ENCODE peak calls at places on chromosomes 16 and 17, in nine cellular contexts. V, T, J, A, I, E, N, Q and Y are unnamed samples.

GRCh38 chr16:57592591-57593003 is 35.8 kb upstream of the ADGRG1 start:
- DNase-seq in V (peak), T (no peak), J (peak), A (no peak), I (no peak), E (no peak), N (no peak), Q (no peak), Y (no peak)

GRCh38 chr16:55713103-55713502 is 57.3 kb downstream of the SLC6A2 start:
- DNase-seq in V (no peak), T (no peak), J (no peak), A (no peak), I (no peak), E (no peak), N (no peak), Q (no peak), Y (no peak)

GRCh38 chr17:64291268-64291851 is 28.3 kb upstream of the TEX2 start:
- DNase-seq in V (peak), T (no peak), J (peak), A (no peak), I (no peak), E (no peak), N (no peak), Q (no peak), Y (no peak)

GRCh38 chr17:47188266-47188665 is 829 bp downstream of the CDC27 start:
- DNase-seq in V (peak), T (peak), J (peak), A (no peak), I (no peak), E (peak), N (peak), Q (peak), Y (peak)

GRCh38 chr17:60832206-60832605 is 154.6 kb downstream of the BCAS3 start:
- DNase-seq in V (no peak), T (no peak), J (no peak), A (no peak), I (no peak), E (no peak), N (no peak), Q (no peak), Y (no peak)

GRCh38 chr16:8931864-8932263 is 31.8 kb downstream of the USP7 start:
- DNase-seq in V (peak), T (peak), J (peak), A (no peak), I (peak), E (no peak), N (peak), Q (peak), Y (peak)

GRCh38 chr16:9302102-9302501 is 210.7 kb downstream of the HAPSTR1 start:
- DNase-seq in V (no peak), T (no peak), J (no peak), A (no peak), I (no peak), E (no peak), N (no peak), Q (no peak), Y (no peak)

GRCh38 chr16:57590654-57591085 is 37.8 kb upstream of the ADGRG1 start:
- DNase-seq in V (no peak), T (peak), J (no peak), A (no peak), I (no peak), E (no peak), N (peak), Q (peak), Y (peak)

GRCh38 chr16:46789499-46790414 is 41.2 kb downstream of the C16orf87 start:
- DNase-seq in V (peak), T (peak), J (peak), A (peak), I (peak), E (peak), N (peak), Q (peak), Y (peak)

GRCh38 chr17:44807093-44807816 is 22.8 kb downstream of the GJC1 start:
- DNase-seq in V (no peak), T (no peak), J (no peak), A (no peak), I (no peak), E (peak), N (peak), Q (no peak), Y (no peak)

DNA sequence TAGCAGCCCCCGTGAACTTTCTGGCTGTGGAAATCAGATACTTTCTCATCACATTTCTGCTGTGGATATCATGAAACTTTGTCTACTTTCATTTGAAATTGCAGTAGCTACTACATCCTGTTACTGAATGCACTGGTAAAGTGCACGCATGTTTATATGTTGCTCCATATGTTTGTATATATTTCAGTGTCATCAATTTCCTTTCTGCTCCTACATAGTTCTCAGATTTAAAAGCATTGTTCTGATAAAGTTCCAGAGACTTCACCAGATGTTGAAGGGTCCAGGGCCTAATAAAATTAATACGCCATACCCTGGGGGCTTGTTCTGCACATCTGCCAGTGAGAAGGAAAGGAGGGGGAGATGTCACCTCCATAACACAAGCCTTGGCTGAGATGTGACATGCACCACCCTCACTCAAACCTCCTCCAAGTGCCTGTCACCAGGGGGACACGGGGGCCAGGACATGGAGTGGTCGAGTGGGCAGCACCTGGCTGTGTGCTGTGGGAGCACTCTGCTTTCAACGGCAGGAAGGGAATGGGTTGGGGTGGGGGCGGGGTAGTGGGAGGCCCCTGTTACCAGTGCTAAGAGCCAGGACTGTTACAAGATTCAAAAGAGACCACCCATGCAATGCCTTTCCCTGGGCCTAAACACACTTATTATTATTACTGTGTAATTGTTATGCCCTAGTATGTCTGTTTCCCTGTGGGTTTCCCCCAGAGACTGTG is 193.3 kb downstream of the FOXL1 start:
- DNase-seq in V (no peak), T (no peak), J (no peak), A (peak), I (no peak), E (no peak), N (no peak), Q (no peak), Y (no peak)
- TF ChIP-seq CTCF in V (no peak), T (no peak), J (no peak), A (no peak), I (no peak), E (no peak), N (no peak), Q (no peak), Y (no peak)

GRCh38 chr16:53282328-53282727 is 151.9 kb upstream of the RBL2 start:
- DNase-seq in V (no peak), T (no peak), J (no peak), A (no peak), I (no peak), E (no peak), N (no peak), Q (no peak), Y (no peak)

GRCh38 chr16:53282975-53283946 is 151.0 kb upstream of the RBL2 start:
- DNase-seq in V (peak), T (no peak), J (peak), A (no peak), I (no peak), E (peak), N (no peak), Q (no peak), Y (peak)

GRCh38 chr16:53281280-53281679 is 153.0 kb upstream of the RBL2 start:
- DNase-seq in V (no peak), T (no peak), J (no peak), A (no peak), I (no peak), E (no peak), N (no peak), Q (no peak), Y (no peak)

GRCh38 chr16:53281859-53282258 is 152.4 kb upstream of the RBL2 start:
- DNase-seq in V (no peak), T (no peak), J (no peak), A (no peak), I (no peak), E (no peak), N (no peak), Q (no peak), Y (no peak)

GRCh38 chr16:53285236-53285635 is 149.0 kb upstream of the RBL2 start:
- DNase-seq in V (no peak), T (no peak), J (no peak), A (no peak), I (no peak), E (no peak), N (no peak), Q (no peak), Y (no peak)
- TF ChIP-seq CTCF in V (no peak), T (no peak), J (no peak), A (no peak), I (no peak), E (no peak), N (no peak), Q (no peak), Y (no peak)

GRCh38 chr17:31508310-31509094 is 117.0 kb downstream of the RAB11FIP4 start:
- DNase-seq in V (peak), T (no peak), J (peak), A (no peak), I (no peak), E (peak), N (peak), Q (no peak), Y (no peak)
- TF ChIP-seq CTCF in V (peak), T (peak), J (peak), A (no peak), I (no peak), E (peak), N (peak), Q (no peak), Y (peak)

DNA sequence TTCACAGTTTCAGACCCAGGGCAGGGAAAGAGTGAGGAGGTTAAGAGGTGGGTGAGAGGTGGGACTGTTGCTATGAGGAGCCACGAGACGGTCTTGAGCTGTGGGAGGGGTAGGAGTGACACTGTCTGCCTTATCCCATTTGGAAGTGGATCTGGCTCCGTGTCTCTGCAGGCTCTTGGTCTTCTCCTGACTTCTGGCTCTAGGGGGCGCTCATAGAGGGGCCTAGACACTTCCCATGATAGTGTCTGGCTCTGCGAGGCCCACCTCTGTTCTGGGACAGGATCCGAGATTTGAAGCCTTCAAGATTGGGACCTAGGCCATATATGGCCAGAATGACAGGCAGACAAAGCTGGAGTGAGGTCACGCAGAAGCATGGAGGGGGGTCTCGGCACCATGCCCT is 204.5 kb downstream of the GSG1L start:
- DNase-seq in V (no peak), T (no peak), J (no peak), A (peak), I (no peak), E (no peak), N (no peak), Q (no peak), Y (no peak)
- TF ChIP-seq CTCF in V (peak), T (no peak), J (no peak), A (no peak), I (no peak), E (no peak), N (peak), Q (no peak), Y (peak)